ENCODE peak calls at places on chromosomes 13 and 19, in five cellular contexts. Y, E, U, J and I are unnamed samples.

GRCh38 chr13:57698851-57699250 is 67.3 kb downstream of the PCDH17 start:
- DNase-seq in Y (no peak), E (no peak), U (no peak), J (no peak), I (no peak)

GRCh38 chr13:112447761-112448603 is 71.8 kb downstream of the SPACA7 start:
- DNase-seq in Y (no peak), E (no peak), U (no peak), J (no peak), I (no peak)

GRCh38 chr19:653425-653824 is 9.6 kb downstream of the RNF126 start:
- DNase-seq in Y (no peak), E (no peak), U (no peak), J (no peak), I (no peak)

GRCh38 chr19:17184381-17184841 is 30.7 kb upstream of the USE1 start:
- DNase-seq in Y (no peak), E (no peak), U (no peak), J (no peak), I (no peak)

GRCh38 chr19:9636018-9636417 is 15.0 kb upstream of the ZNF561 start:
- DNase-seq in Y (no peak), E (no peak), U (no peak), J (no peak), I (no peak)

GRCh38 chr19:2774953-2775555 is 8.0 kb downstream of the SGTA start:
- DNase-seq in Y (no peak), E (no peak), U (no peak), J (no peak), I (no peak)

GRCh38 chr19:6418562-6418932 is 6.1 kb downstream of the KHSRP start:
- DNase-seq in Y (no peak), E (no peak), U (no peak), J (no peak), I (no peak)

GRCh38 chr13:84439108-84439507 is 556.8 kb upstream of the SLITRK1 start:
- DNase-seq in Y (no peak), E (peak), U (no peak), J (no peak), I (peak)

GRCh38 chr13:114155923-114156883 is 22.9 kb upstream of the CFAP97D2 start:
- DNase-seq in Y (no peak), E (no peak), U (no peak), J (no peak), I (no peak)

GRCh38 chr19:51207747-51208146 is 17.1 kb upstream of the CD33 start:
- DNase-seq in Y (no peak), E (no peak), U (no peak), J (no peak), I (no peak)

GRCh38 chr19:44745386-44745831 is 3.1 kb upstream of the BCL3 start:
- DNase-seq in Y (peak), E (peak), U (no peak), J (peak), I (peak)

GRCh38 chr13:46778879-46779278 is 18.1 kb downstream of the ESD start:
- DNase-seq in Y (no peak), E (no peak), U (peak), J (no peak), I (peak)

GRCh38 chr13:39317284-39317683 is 279.0 kb downstream of the NHLRC3 start:
- DNase-seq in Y (no peak), E (peak), U (peak), J (no peak), I (peak)

GRCh38 chr19:48836089-48837017 is at the start of gene HSD17B14:
- DNase-seq in Y (peak), E (no peak), U (peak), J (no peak), I (peak)

GRCh38 chr19:1566392-1567115 is 1.6 kb downstream of the MEX3D start:
- DNase-seq in Y (peak), E (peak), U (peak), J (no peak), I (peak)

GRCh38 chr13:43387880-43388279 is 364.5 kb downstream of the DNAJC15 start:
- DNase-seq in Y (no peak), E (no peak), U (no peak), J (no peak), I (no peak)

GRCh38 chr13:97219226-97219625 is 2.9 kb upstream of the MBNL2 start:
- DNase-seq in Y (no peak), E (no peak), U (no peak), J (no peak), I (no peak)

GRCh38 chr19:17180997-17181702 is 34.0 kb upstream of the USE1 start:
- DNase-seq in Y (no peak), E (no peak), U (no peak), J (no peak), I (no peak)

GRCh38 chr19:52331757-52332156 is 4.3 kb upstream of the ZNF610 start:
- DNase-seq in Y (no peak), E (peak), U (no peak), J (no peak), I (peak)

GRCh38 chr19:19171821-19172532 is 1.9 kb upstream of the MEF2B start:
- DNase-seq in Y (peak), E (no peak), U (no peak), J (no peak), I (no peak)

GRCh38 chr13:99313473-99313872 is 6.3 kb upstream of the GPR183 start:
- DNase-seq in Y (no peak), E (no peak), U (peak), J (no peak), I (no peak)

GRCh38 chr13:33099860-33100259 is 83.6 kb downstream of the KL start:
- DNase-seq in Y (no peak), E (no peak), U (no peak), J (no peak), I (no peak)

GRCh38 chr13:113448885-113449692 is 4.2 kb downstream of the ADPRHL1 start:
- DNase-seq in Y (peak), E (no peak), U (no peak), J (peak), I (no peak)

GRCh38 chr13:112857914-112858490 is 111.0 kb upstream of the MCF2L start:
- DNase-seq in Y (no peak), E (no peak), U (no peak), J (no peak), I (no peak)

GRCh38 chr13:49651775-49652690 is 23.7 kb downstream of the ARL11 start:
- DNase-seq in Y (no peak), E (no peak), U (no peak), J (no peak), I (no peak)

GRCh38 chr19:10751109-10751972 is 33.5 kb downstream of the DNM2 start:
- DNase-seq in Y (no peak), E (no peak), U (peak), J (no peak), I (no peak)

GRCh38 chr13:112764864-112765561 is 75.2 kb downstream of the ATP11A start:
- DNase-seq in Y (no peak), E (no peak), U (no peak), J (no peak), I (no peak)

GRCh38 chr19:48925240-48925843 is 8.2 kb upstream of the DHDH start:
- DNase-seq in Y (peak), E (peak), U (no peak), J (peak), I (peak)

GRCh38 chr13:28100149-28101121 is at the start of gene FLT3:
- DNase-seq in Y (peak), E (peak), U (peak), J (peak), I (peak)
- TF ChIP-seq EZH2 in Y (peak), E (peak), U (peak), J (no peak), I (peak)

DNA sequence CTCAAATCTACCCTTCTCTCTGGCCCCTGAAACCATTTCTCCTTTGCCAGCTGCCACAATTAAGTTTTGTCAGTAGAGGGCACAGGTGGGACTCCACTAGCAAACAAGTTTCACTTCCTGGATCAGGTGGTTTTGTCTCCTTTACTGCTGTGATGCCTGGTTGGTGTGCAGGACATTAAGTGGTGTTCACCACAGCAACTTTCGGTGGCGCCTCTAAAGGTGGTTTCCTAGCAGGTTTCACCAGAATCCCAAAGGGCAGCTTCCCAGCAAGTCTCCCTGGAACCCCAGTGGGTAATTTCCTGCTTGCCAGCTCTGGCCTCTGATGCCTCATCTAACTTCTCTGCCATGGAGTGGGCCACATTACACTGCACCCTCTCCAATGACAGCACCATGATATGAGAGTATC is 16.6 kb downstream of the MED4 start:
- DNase-seq in Y (no peak), E (peak), U (peak), J (peak), I (no peak)
- TF ChIP-seq CTCF in Y (peak), E (peak), U (no peak), J (no peak), I (no peak)

GRCh38 chr19:54366811-54367210 is 2.1 kb upstream of the LAIR1 start:
- DNase-seq in Y (no peak), E (no peak), U (no peak), J (no peak), I (no peak)
- TF ChIP-seq EZH2 in Y (no peak), E (no peak), U (no peak), J (no peak), I (no peak)

GRCh38 chr19:46407891-46408426 is 5.4 kb downstream of the CCDC8 start:
- DNase-seq in Y (peak), E (no peak), U (no peak), J (no peak), I (no peak)

GRCh38 chr19:46408611-46409039 is 4.7 kb downstream of the CCDC8 start:
- DNase-seq in Y (peak), E (no peak), U (no peak), J (no peak), I (no peak)

GRCh38 chr19:46404884-46405658 is 8.3 kb downstream of the CCDC8 start:
- DNase-seq in Y (peak), E (no peak), U (no peak), J (no peak), I (no peak)

GRCh38 chr19:46402725-46403124 is 10.6 kb downstream of the CCDC8 start:
- DNase-seq in Y (peak), E (no peak), U (no peak), J (no peak), I (no peak)

DNA sequence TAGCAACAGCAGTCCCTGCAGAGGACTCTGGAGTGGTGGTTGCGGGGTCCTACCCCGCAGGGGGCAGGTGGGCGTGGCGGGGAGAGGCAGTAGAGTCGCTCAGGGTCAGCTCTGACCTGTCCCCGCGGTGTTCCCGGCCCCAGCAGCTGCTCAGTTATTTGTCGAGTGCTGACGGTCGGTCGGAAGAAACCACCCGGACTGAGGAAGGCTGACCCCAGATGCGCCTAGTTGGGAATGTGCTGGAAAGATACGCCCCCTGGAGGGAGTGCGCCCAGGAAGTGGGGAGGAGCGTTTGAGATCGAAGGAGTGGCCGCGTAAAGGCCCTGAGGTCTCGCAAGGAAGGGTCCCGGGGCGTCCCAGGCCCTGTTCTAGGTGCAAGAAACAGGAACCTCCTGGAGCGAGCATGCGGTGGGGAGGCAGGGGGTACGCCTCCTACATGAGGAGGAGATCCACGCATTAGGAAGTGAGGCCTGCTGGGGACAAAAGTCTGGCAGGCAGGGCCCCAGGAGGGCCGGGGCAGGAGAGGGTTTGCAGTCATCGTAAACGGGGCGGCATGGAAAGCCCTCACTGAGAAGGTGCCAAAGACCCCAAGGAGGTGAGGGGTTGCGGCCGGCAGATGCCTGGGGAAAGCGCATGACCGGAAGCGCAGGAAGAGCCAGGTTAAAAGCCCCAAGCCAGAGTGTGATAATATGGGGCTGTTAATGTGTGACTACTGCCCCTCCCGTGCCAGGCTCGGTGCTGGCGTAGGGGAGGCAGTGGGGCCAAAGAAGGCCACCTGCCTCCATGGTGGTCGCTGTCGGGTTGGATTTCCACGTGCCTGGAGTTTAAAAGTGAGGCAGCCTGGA is 9.1 kb downstream of the CCDC8 start:
- DNase-seq in Y (peak), E (no peak), U (no peak), J (no peak), I (peak)
- TF ChIP-seq CTCF in Y (peak), E (peak), U (no peak), J (no peak), I (no peak)

GRCh38 chr13:40665061-40665753 is 1.2 kb downstream of the FOXO1 start:
- DNase-seq in Y (peak), E (peak), U (no peak), J (no peak), I (peak)

GRCh38 chr13:40665754-40666057 is 735 bp downstream of the FOXO1 start:
- DNase-seq in Y (no peak), E (no peak), U (no peak), J (no peak), I (peak)

GRCh38 chr13:40666905-40667621 is 622 bp upstream of the FOXO1 start:
- DNase-seq in Y (peak), E (no peak), U (no peak), J (no peak), I (no peak)

GRCh38 chr13:40667622-40667978 is 1.2 kb upstream of the FOXO1 start:
- DNase-seq in Y (no peak), E (no peak), U (peak), J (no peak), I (no peak)

DNA sequence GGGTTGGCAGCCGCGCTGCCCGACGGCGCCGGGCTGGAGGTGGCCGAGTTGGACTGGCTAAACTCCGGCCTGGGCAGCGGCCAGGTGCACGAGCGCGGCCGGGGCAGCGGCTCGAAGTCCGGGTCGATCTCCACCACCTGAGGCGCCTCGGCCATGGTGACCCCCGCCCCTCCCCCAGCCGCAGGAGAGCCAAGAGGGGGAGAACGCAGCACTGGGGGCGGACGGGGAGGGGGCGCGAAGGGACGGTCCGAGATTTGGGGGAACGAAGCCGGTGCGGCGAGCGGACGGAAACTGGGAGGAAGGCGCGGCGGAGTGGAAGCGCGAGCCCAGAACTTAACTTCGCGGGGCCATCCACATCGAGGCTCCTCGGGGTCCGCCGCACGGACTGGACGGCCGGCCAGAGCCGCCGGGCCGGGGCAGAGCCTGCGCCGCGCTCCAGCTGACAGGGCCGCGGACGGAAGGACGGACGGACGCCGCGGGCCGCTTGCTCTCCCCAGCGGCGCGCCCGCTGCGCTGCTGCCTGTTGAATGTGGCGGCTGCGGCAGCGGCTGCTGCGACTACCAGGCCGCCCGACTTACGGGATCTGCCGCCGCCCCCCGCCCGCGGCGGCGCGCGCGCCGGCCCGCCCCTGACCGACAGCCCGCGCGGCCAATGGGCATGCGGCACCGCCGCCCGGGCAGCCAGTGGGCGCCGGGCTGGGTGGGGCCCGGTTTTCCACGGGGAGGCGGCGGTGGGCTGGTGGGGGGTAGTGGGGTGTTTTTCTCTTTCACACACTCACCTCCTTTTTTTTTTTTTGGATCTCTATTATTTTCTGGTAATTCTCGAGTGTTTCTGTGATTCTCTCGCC is at the start of gene FOXO1:
- DNase-seq in Y (peak), E (peak), U (peak), J (peak), I (peak)
- TF ChIP-seq EZH2 in Y (no peak), E (no peak), U (no peak), J (no peak), I (no peak)

DNA sequence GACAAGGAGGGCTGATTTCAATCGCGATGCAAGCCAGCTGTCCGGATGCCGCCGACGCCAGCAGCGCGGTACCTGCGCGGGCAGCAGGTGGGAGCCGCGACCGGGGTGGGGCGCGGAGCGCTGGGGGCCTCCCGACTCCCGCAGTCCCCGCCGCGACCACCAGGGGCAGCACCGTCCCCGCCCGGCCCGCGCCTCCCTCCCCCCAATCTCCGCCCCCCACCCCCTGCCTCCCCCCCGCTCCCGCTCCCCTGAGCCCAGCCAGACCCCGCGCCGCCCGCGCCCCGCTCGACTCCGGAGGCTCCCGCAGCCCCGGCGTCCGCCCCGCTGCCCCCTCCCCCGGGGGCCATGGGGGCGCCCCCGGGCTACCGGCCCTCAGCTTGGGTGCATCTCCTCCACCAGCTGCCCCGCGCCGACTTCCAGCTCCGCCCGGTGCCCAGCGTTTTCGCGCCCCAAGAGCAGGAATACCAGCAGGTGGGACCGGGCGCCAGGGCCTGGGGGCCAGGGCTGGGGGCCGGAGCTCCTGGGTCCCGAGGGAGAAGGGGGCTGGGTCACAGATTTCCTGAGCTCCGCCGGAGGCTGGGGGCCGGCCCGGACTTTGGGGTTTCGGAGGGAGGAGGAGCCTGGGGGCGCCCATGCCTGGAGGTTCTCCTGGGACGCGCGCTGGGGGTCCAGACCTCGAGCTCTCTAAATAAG is at the start of gene TTYH1:
- DNase-seq in Y (no peak), E (no peak), U (no peak), J (no peak), I (no peak)
- TF ChIP-seq CTCF in Y (peak), E (peak), U (peak), J (no peak), I (no peak)

DNA sequence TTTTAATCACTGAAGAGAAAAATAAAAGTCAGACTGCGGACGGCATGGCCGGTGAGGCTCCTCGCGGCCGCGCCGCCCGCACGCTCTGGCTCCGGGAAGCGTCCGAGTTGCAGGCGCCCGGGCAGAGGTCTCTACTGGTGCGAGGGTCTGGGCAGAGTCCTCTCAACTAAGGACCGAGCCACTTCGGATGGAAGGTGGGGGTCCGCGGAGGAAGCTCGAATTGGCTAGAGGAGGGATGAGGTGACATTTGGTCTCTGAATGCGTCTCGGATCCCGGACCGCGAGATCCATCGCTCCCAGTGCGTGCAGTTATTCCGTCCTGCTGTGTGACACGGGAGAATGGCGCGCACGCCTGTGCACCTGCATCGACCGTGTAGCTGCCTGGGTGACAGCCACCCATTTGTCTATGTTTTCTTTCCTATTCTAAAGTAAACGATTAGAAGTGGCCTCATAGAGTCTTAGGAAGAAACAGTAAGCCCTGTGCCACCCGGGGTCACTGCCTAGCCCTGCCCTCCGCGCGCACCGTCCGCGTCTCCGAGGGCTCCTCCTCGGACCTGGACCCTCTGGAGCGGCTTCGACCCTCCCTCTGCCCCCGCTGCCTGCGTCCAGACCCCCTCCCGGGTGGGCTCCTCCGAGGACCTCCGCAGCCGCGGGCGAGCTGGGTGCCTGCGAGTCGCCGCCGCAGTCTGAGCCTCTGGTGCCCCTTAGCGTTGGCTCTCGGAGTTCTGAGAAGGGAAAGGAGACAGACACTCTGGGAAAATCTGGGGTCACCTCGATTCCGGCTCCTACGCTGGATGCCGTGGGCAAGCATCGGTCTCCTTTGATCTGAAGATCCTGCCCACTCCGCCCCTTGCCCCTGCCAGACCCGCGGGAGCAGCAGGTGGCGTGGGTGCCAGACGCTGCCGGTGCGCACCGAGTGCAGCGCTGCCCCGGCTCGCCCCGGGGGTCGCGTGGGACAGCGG is 347.4 kb downstream of the LIG4 start:
- DNase-seq in Y (peak), E (peak), U (peak), J (no peak), I (peak)
- TF ChIP-seq EZH2 in Y (no peak), E (peak), U (no peak), J (no peak), I (no peak)

GRCh38 chr13:104831823-104832222 is 1703.6 kb downstream of the EFNB2 start:
- DNase-seq in Y (no peak), E (no peak), U (no peak), J (no peak), I (no peak)

GRCh38 chr13:104837756-104838155 is 1697.7 kb downstream of the EFNB2 start:
- DNase-seq in Y (no peak), E (no peak), U (no peak), J (no peak), I (no peak)

GRCh38 chr13:104833221-104833620 is 1702.2 kb downstream of the EFNB2 start:
- DNase-seq in Y (no peak), E (no peak), U (no peak), J (no peak), I (no peak)

GRCh38 chr13:104832265-104832664 is 1703.2 kb downstream of the EFNB2 start:
- DNase-seq in Y (no peak), E (no peak), U (no peak), J (no peak), I (no peak)
- TF ChIP-seq CTCF in Y (no peak), E (no peak), U (no peak), J (no peak), I (no peak)